ENCODE peak calls at places on chromosomes 16 and 17, in four cellular contexts. U is uterus, Y is transverse colon, A is hepatocyte. H is an unnamed sample. For H3K4me1 and H3K36me3, the result is how much of the 10 kb centered on the place peaks cover.

GRCh38 chr16:59114790-59115189 is 380.7 kb upstream of the GOT2 start:
- DNase-seq in U (no peak), Y (no peak), A (no peak), H (no peak)

GRCh38 chr17:21239680-21240374 is 13.4 kb downstream of the NATD1 start:
- DNase-seq in U (no peak), Y (no peak), A (no peak), H (peak)

GRCh38 chr17:15397605-15398004 is 56.2 kb upstream of the TEKT3 start:
- DNase-seq in U (no peak), Y (no peak), A (no peak), H (no peak)

GRCh38 chr17:78722101-78722761 is 59.8 kb downstream of the CYTH1 start:
- DNase-seq in U (no peak), Y (peak), A (no peak), H (peak)

GRCh38 chr16:49821614-49822282 is 34.2 kb downstream of the ZNF423 start:
- DNase-seq in U (no peak), Y (no peak), A (no peak), H (no peak)

GRCh38 chr16:64705443-64705842 is 416.4 kb downstream of the CDH11 start:
- DNase-seq in U (no peak), Y (no peak), A (no peak), H (no peak)

GRCh38 chr17:68344701-68345136 is 53.4 kb downstream of the ARSG start:
- DNase-seq in U (no peak), Y (peak), A (no peak), H (no peak)

GRCh38 chr17:16593356-16594102 is 24.5 kb upstream of the ZNF287 start:
- DNase-seq in U (no peak), Y (no peak), A (no peak), H (no peak)

GRCh38 chr16:77905356-77905920 is 116.9 kb upstream of the CLEC3A start:
- DNase-seq in U (no peak), Y (no peak), A (peak), H (no peak)

GRCh38 chr17:79664925-79665738 is 54.3 kb upstream of the RBFOX3 start:
- DNase-seq in U (peak), Y (peak), A (peak), H (no peak)

GRCh38 chr17:50359998-50360461 is 13.0 kb downstream of the MRPL27 start:
- DNase-seq in U (no peak), Y (no peak), A (no peak), H (no peak)

GRCh38 chr17:29615048-29615385 is 7.7 kb downstream of the CORO6 start:
- DNase-seq in U (peak), Y (peak), A (no peak), H (no peak)

GRCh38 chr17:79844869-79845600 is 5.8 kb upstream of the CBX4 start:
- DNase-seq in U (peak), Y (peak), A (peak), H (peak)

GRCh38 chr17:55735784-55736405 is 13.2 kb upstream of the TMEM100 start:
- DNase-seq in U (no peak), Y (peak), A (peak), H (no peak)

GRCh38 chr17:7548585-7549400 is at the start of gene TNFSF12:
- DNase-seq in U (peak), Y (peak), A (peak), H (no peak)

GRCh38 chr17:63843387-63844292 is 1.2 kb upstream of the SMARCD2 start:
- DNase-seq in U (peak), Y (peak), A (peak), H (peak)

GRCh38 chr16:81767987-81768592 is 11.0 kb upstream of the PLCG2 start:
- DNase-seq in U (no peak), Y (no peak), A (peak), H (no peak)

GRCh38 chr17:8542599-8542998 is 87.9 kb downstream of the MYH10 start:
- DNase-seq in U (no peak), Y (no peak), A (no peak), H (no peak)

GRCh38 chr16:15830832-15831451 is 25.9 kb downstream of the MYH11 start:
- DNase-seq in U (no peak), Y (no peak), A (no peak), H (no peak)

GRCh38 chr17:78789663-78790181 is 7.6 kb upstream of the CYTH1 start:
- DNase-seq in U (no peak), Y (peak), A (peak), H (peak)

GRCh38 chr16:71780521-71781089 is 28.0 kb downstream of the AP1G1 start:
- DNase-seq in U (no peak), Y (no peak), A (no peak), H (no peak)

GRCh38 chr16:19601083-19601976 is 45.8 kb downstream of the VPS35L start:
- DNase-seq in U (no peak), Y (peak), A (peak), H (peak)

GRCh38 chr16:84633622-84634021 is 14.7 kb upstream of the KLHL36 start:
- DNase-seq in U (peak), Y (no peak), A (no peak), H (no peak)

GRCh38 chr16:51971184-51971583 is 575.8 kb downstream of the TOX3 start:
- DNase-seq in U (no peak), Y (no peak), A (peak), H (peak)

GRCh38 chr16:47413041-47413440 is 47.8 kb downstream of the ITFG1 start:
- DNase-seq in U (no peak), Y (no peak), A (no peak), H (no peak)

GRCh38 chr16:14196539-14196938 is 125.4 kb downstream of the MRTFB start:
- DNase-seq in U (no peak), Y (no peak), A (no peak), H (no peak)

GRCh38 chr16:11583171-11583570 is 3.5 kb downstream of the LITAF start:
- DNase-seq in U (peak), Y (no peak), A (no peak), H (no peak)
- H3K4me3 ChIP-seq in U (peak), Y (no peak), A (no peak), H (no peak)

GRCh38 chr17:57511475-57512123 is 233.5 kb downstream of the CCDC182 start:
- DNase-seq in U (no peak), Y (no peak), A (no peak), H (peak)
- H3K4me1 ChIP-seq in U (under half), Y (under half), A (under half), H (under half)

GRCh38 chr16:4654387-4654901 is 29.8 kb downstream of the MGRN1 start:
- DNase-seq in U (no peak), Y (no peak), A (peak), H (no peak)

GRCh38 chr16:4656221-4656620 is 31.6 kb downstream of the MGRN1 start:
- DNase-seq in U (no peak), Y (no peak), A (no peak), H (no peak)

GRCh38 chr16:4655801-4656200 is 31.2 kb downstream of the MGRN1 start:
- DNase-seq in U (no peak), Y (no peak), A (no peak), H (no peak)

GRCh38 chr16:4653981-4654380 is 29.4 kb downstream of the MGRN1 start:
- DNase-seq in U (no peak), Y (peak), A (peak), H (no peak)

GRCh38 chr16:4654946-4655590 is 30.4 kb downstream of the MGRN1 start:
- DNase-seq in U (no peak), Y (no peak), A (no peak), H (no peak)
- H3K36me3 ChIP-seq in U (under half), Y (under half), A (under half), H (under half)

GRCh38 chr16:58027341-58028167 is 2.0 kb downstream of the MMP15 start:
- DNase-seq in U (no peak), Y (peak), A (peak), H (peak)
- H3K4me3 ChIP-seq in U (peak), Y (peak), A (peak), H (peak)

DNA sequence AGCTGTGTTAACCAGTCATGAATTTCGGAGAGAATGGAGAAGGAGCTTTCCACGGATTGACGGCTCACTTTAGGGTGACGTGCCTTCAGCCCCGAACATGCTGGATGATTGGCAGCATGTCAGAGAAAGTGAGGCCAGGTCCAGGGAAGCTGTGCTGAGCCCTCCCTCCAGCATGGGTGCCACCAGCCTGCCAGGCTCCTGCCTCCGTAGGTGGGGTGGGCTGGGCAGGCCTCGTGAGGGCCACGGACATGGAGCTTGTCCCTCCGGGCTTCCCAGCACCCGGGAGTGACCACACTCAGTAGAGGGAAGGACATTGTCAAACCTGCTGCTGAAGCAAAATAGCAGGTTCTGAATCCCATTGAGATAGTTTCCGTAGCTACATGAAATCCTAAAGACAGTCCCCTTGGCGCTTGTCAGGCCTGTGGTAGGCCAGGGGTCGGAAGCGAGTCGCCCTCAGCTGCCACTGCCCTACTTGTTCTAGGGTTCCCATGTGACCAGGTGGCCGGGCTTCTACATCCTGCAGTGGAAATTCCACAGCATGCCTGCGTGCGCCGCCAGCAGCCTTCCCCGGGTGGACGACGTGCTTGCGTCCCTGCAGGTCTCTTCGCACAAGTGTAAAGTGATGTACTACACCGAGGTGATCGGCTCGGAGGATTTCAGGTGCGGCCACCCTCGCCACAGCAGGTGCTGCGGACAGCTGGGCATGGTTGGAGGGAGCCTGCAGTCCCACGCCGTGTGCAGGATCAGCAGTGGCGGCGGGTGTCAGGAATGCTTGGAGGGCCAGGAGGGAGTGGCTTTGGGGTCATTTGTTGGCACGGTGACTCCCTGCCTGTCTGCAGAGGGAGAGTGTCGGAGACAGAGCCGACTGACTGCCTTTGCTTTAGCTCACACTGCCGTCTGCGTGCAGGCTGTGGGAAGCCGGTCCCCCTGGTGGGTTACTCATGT is 72.3 kb downstream of the SEC14L1 start:
- DNase-seq in U (no peak), Y (no peak), A (no peak), H (no peak)
- H3K4me1 ChIP-seq in U (under half), Y (under half), A (under half), H (under half)

DNA sequence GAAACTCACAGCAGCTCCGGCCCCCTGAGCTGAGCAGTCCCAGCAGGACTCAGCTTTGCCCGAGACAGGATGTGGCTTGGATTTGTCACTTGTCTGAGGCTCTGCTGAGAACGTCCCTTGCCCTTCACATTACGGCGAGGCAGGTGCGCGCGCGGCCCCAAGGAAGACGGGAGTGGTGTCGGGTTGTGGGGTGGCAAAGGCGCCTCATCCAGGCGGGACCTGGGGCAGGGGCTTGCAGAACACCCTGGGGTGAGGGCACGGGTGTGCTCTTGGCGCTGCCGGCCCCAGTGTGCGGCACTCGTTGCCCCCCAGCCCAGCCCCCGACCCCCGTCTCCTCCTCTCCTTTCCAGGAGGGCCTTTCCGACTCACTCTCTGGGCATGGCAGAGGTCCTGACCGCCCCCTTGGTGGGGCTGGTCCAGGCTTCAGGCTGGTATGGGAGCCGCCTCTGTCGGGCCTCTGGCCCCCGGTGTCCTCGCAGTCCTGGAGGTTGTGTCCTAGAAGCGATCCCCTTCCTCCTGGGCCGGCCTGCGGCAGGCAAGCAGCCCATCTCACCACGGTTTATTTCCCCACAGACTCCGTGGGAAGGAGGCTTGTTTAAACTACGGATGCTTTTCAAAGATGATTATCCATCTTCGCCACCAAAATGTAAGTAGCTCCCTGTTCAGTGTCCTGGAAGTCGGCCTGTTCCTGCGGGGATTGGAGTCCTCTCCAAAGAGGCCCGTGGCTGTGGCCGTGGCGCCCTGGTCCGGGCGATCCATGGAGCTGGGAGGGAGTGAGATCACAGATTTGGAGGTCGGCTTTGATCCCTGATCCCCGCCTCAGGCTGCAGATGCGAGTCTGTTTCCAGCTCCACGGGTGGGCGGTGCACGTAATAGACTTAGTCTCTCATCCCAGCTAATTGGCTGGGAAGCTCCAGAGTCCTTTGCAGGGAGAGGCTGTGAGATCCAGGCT is 5.9 kb downstream of the UBE2I start:
- DNase-seq in U (no peak), Y (no peak), A (no peak), H (no peak)
- H3K36me3 ChIP-seq in U (under half), Y (under half), A (under half), H (half or more)

GRCh38 chr17:10041287-10041612 is 136.2 kb upstream of the RCVRN start:
- DNase-seq in U (no peak), Y (no peak), A (peak), H (no peak)

GRCh38 chr17:10042589-10043244 is 137.6 kb upstream of the RCVRN start:
- DNase-seq in U (no peak), Y (no peak), A (no peak), H (no peak)

GRCh38 chr17:10046786-10047609 is 141.9 kb upstream of the RCVRN start:
- DNase-seq in U (no peak), Y (no peak), A (no peak), H (no peak)

GRCh38 chr17:10046259-10046658 is 141.2 kb upstream of the RCVRN start:
- DNase-seq in U (no peak), Y (no peak), A (no peak), H (no peak)

DNA sequence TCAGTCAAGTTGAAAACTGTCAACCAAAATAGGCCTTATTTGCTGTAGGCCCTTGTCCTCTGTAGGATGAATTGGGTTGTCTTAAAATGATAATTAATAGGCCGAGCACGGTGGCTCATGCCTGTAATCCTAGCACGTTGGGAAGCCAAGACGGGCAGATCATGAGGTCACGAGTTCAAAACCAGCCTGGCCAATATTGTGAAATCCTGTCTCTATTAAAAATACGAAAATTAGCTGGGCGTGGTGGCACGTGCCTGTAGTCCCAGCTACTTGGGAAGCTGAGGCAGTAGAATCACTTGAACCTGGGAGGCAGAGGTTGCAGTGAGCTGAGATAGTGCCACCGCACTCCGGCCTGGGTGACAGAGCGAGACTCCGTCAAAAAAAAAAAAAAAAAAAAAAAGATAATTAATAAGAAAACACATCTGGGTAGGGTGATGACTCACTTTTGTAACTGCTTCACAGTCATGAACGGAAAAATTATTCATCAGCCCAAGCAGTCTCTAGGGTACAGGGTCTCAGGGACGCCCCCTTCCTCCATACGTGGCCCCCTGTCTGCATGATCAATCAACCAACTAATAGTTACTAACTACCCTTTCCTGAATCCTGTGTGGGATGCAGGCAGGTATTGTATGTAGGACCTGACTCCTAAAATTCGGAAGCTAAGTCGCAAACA is 137.0 kb upstream of the RCVRN start:
- DNase-seq in U (no peak), Y (no peak), A (no peak), H (no peak)
- H3K4me3 ChIP-seq in U (no peak), Y (no peak), A (no peak), H (no peak)

DNA sequence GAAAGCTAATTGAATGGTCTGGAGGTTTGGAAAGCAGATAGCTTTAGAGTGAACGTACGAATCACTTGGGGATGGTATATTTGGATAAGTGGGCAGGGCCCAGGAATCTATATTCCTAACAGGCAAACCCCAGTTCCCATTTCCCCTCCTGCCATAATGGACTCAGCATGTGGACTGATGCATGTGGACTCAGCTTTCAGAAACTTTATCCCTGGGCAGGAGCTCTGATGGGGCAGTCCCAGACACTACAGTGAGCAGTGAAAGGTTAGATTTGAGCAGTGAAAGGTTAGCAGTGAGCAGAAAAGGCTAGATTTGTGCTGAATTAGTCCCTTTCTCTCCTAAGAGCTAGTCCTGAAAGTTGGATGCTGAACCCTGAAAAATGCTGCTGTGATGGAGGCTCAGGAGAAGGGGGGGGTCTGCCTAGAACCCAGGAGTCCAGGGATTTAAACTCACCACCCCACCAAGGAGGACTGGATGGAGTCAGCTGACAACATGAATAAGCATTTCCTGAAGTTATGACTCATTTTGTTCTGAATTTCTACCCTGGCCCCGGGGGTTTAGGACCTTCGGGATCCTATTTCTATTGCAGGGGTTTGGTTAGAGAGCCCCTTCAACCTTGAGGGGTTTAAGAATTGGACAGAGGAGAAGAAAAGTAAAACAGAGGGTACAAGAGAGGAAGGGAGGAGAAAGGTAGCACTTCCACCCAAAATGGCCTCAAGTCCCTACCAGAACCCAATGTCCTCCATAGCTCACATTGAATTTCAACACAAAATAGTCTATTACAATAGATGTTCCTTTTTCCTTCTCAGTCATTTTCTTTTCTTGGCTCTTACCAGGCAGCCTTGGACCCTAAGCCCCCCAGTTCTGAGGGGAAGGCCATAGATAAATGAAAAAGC is 10.3 kb upstream of the FZD2 start:
- DNase-seq in U (no peak), Y (no peak), A (no peak), H (peak)
- H3K4me1 ChIP-seq in U (under half), Y (under half), A (half or more), H (under half)

GRCh38 chr16:2070576-2071453 is 23.0 kb downstream of the TSC2 start:
- DNase-seq in U (no peak), Y (no peak), A (no peak), H (no peak)
- H3K36me3 ChIP-seq in U (under half), Y (under half), A (under half), H (under half)

DNA sequence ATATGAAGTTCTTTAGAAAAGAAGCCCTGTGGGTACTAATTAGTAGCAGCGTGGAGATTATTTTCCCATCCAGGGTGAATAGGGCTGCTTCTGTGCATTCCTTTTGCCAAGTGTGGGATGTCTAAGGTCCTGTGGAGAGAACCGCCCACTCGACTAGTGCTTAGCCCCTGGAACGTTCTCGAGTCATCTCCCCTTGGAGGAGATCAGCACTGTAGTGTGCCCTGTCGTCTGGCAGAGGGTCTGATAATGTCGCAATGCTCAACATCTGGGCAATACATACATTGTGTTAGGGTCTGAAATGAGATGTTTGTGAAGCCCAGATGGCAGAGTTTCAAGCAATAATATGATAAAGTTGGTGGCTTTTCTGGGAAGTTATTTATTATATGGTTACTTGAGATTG is 64.8 kb downstream of the SPECC1 start:
- DNase-seq in U (no peak), Y (no peak), A (no peak), H (no peak)
- H3K4me3 ChIP-seq in U (peak), Y (no peak), A (no peak), H (no peak)

H was measured in SJCRH30.